ENCODE peak calls at places on chromosome 10, in six cellular contexts. F is GM23338, L is PC-3, Y is neural progenitor cell, G is GM23248, J is PC-9. Q is an unnamed sample.

GRCh38 chr10:5741276-5741675 is 56.6 kb downstream of the TASOR2 start:
- DNase-seq in F (no peak), L (no peak), Y (no peak), G (no peak), J (no peak), Q (no peak)

GRCh38 chr10:93198401-93199175 is 124.9 kb downstream of the CYP26A1 start:
- DNase-seq in F (peak; percentile 34), L (no peak), Y (peak; percentile 30), G (peak; percentile 70), J (no peak), Q (no peak)

GRCh38 chr10:4343798-4344370 is 482.1 kb upstream of the AKR1E2 start:
- DNase-seq in F (no peak), L (no peak), Y (no peak), G (peak; percentile 57), J (no peak), Q (no peak)

GRCh38 chr10:90462761-90463160 is 395.1 kb downstream of the HTR7 start:
- DNase-seq in F (no peak), L (no peak), Y (no peak), G (no peak), J (no peak), Q (no peak)

GRCh38 chr10:89352039-89352597 is 24.3 kb downstream of the IFIT3 start:
- DNase-seq in F (no peak), L (peak; percentile 92), Y (no peak), G (peak; percentile 97), J (peak; percentile 95), Q (peak; percentile 82)

GRCh38 chr10:78350286-78350685 is 316.6 kb downstream of the RPS24 start:
- DNase-seq in F (no peak), L (no peak), Y (no peak), G (no peak), J (no peak), Q (no peak)

GRCh38 chr10:18044976-18045720 is 93.4 kb downstream of the SLC39A12 start:
- DNase-seq in F (peak; percentile 44), L (no peak), Y (no peak), G (peak; percentile 43), J (no peak), Q (no peak)

GRCh38 chr10:122703483-122704448 is 4.1 kb upstream of the C10orf120 start:
- DNase-seq in F (peak; percentile 89), L (peak; percentile 68), Y (peak; percentile 82), G (peak; percentile 87), J (no peak), Q (peak; percentile 22)

GRCh38 chr10:96410296-96410695 is 51.5 kb upstream of the OPALIN start:
- DNase-seq in F (no peak), L (no peak), Y (no peak), G (no peak), J (no peak), Q (no peak)

GRCh38 chr10:59382831-59383295 is 20.5 kb upstream of the FAM13C start:
- DNase-seq in F (no peak), L (no peak), Y (no peak), G (peak; percentile 6), J (no peak), Q (no peak)

GRCh38 chr10:117360016-117360415 is 15.2 kb downstream of the PDZD8 start:
- DNase-seq in F (no peak), L (peak; percentile 44), Y (no peak), G (peak; percentile 25), J (no peak), Q (no peak)

GRCh38 chr10:103548581-103549348 is 55.3 kb downstream of the NEURL1 start:
- DNase-seq in F (no peak), L (no peak), Y (no peak), G (no peak), J (no peak), Q (no peak)

GRCh38 chr10:71963756-71964668 is at the start of gene CHST3:
- DNase-seq in F (peak; percentile 68), L (peak; percentile 37), Y (peak; percentile 82), G (peak; percentile 84), J (no peak), Q (no peak)

GRCh38 chr10:43231523-43232078 is 35.3 kb downstream of the RASGEF1A start:
- DNase-seq in F (no peak), L (no peak), Y (no peak), G (no peak), J (no peak), Q (no peak)

GRCh38 chr10:5525581-5526271 is 965 bp downstream of the CALML3 start:
- DNase-seq in F (no peak), L (no peak), Y (no peak), G (no peak), J (no peak), Q (no peak)

GRCh38 chr10:71766717-71767419 is 6.5 kb downstream of the VSIR start:
- DNase-seq in F (no peak), L (peak; percentile 89), Y (no peak), G (peak; percentile 96), J (peak; percentile 99), Q (no peak)

GRCh38 chr10:43823237-43823605 is 174.5 kb upstream of the ZNF32 start:
- DNase-seq in F (no peak), L (no peak), Y (no peak), G (peak; percentile 52), J (no peak), Q (no peak)

GRCh38 chr10:100174699-100175677 is 10.8 kb downstream of the ERLIN1 start:
- DNase-seq in F (no peak), L (no peak), Y (no peak), G (no peak), J (no peak), Q (no peak)

GRCh38 chr10:120394446-120394845 is 62.6 kb upstream of the PLPP4 start:
- DNase-seq in F (no peak), L (no peak), Y (no peak), G (no peak), J (no peak), Q (no peak)

DNA sequence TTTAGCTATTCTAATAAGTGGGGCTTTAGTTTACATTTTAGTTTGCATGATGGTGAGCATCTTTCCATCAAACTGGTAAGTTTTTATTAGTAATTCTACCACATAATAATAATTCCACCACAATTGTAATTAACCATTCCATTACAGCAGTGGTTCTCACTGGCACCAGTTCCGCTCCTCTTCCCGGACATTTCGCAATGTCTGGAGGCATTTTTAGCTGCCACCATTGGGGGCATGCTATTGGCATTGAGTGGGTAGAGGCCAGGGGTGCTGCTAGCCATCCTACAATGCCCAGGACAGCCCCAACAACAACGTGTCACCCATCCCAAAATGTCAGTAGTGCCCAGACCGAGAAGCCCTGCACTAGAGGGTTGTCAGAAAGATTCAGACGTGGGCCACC is 31.4 kb downstream of the ADRB1 start:
- DNase-seq in F (no peak), L (no peak), Y (no peak), G (no peak), J (no peak), Q (no peak)
- H3F3A ChIP-seq in F (no peaks in the 10 kb centered on the region), L (no peaks in the 10 kb centered on the region), Y (no peaks in the 10 kb centered on the region), G (no peaks in the 10 kb centered on the region), J (no peaks in the 10 kb centered on the region), Q (no peaks in the 10 kb centered on the region)

GRCh38 chr10:101566333-101567164 is 21.5 kb downstream of the POLL start:
- DNase-seq in F (peak; percentile 77), L (peak; percentile 15), Y (peak; percentile 78), G (peak; percentile 40), J (no peak), Q (no peak)
- TF ChIP-seq EZH2 in F (no peak), L (no peak), Y (no peak), G (peak; percentile 14), J (no peak), Q (no peak)

DNA sequence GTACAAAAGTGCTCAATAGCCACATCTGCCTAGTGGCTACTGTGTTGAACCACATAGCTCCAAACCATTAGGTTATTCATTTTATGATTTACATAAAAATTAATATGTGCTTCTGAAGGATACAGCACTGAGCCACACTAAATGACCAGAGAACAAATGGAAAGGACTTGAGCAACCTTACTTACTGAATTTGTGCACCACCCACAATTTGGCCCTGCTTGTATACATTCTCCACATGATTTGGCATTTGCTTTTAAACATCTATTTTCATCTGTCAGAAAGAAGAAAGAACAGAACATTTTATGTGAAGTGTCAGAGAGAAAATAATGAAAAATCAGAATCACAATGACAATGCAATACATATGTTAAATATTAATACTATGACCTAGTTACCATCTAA is 25.7 kb downstream of the ITGB1 start:
- DNase-seq in F (no peak), L (no peak), Y (no peak), G (no peak), J (no peak), Q (no peak)
- H3F3A ChIP-seq in F (no peaks in the 10 kb centered on the region), L (peaks cover 12% of the 10 kb centered on the region), Y (no peaks in the 10 kb centered on the region), G (peaks cover 95% of the 10 kb centered on the region), J (peaks cover 47% of the 10 kb centered on the region), Q (no peaks in the 10 kb centered on the region)

GRCh38 chr10:1521741-1522140 is 215.6 kb downstream of the ADARB2 start:
- DNase-seq in F (no peak), L (no peak), Y (no peak), G (no peak), J (no peak), Q (no peak)

GRCh38 chr10:1522237-1522636 is 215.1 kb downstream of the ADARB2 start:
- DNase-seq in F (no peak), L (no peak), Y (peak; percentile 16), G (no peak), J (no peak), Q (no peak)

GRCh38 chr10:1517684-1518083 is 219.6 kb downstream of the ADARB2 start:
- DNase-seq in F (no peak), L (no peak), Y (no peak), G (no peak), J (no peak), Q (no peak)

GRCh38 chr10:1519391-1519790 is 217.9 kb downstream of the ADARB2 start:
- DNase-seq in F (no peak), L (no peak), Y (no peak), G (no peak), J (no peak), Q (no peak)

DNA sequence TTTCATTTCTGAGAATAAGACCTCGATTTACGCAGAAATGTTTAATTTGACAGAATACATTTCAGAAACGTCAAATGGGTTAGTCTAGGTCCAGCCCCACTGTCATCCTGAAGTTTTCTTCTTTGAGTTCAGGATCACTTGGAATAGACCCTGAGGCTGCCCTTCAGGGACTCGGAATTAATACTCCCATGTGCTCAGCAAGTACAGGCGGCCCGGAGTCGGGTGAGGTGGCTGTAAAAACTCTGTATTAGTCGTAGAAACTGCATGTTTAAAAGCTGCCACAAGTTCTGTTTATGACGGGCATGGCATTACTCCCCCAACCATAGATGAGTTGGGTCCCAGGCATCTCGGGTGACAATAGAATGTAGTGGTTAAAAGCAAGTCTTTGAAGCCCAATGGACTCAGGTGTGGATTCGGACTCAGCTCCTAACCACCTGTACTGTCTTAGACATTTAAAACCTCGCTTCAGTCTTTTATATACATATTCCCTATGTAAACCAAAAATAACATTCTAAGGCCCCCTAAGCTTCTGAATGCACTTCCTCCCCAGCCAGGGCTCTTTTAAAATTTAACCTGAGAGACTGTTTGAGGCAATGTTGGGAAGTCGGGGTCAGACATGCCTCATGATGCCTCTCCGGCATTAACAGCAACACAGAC is 216.3 kb downstream of the ADARB2 start:
- DNase-seq in F (no peak), L (no peak), Y (no peak), G (no peak), J (no peak), Q (no peak)
- TF ChIP-seq EZH2 in F (no peak), L (no peak), Y (no peak), G (no peak), J (no peak), Q (no peak)